ENCODE peak calls at places on chromosomes 12 and 14, in seven cellular contexts. S, L, F, X, M, D and Y are unnamed samples.

GRCh38 chr12:6370994-6371754 is 4.2 kb downstream of the SCNN1A start:
- DNase-seq in S (peak; percentile 98), L (peak; percentile 91), F (no peak), X (peak; percentile 99), M (no peak), D (peak; percentile 84), Y (peak; percentile 99)

GRCh38 chr12:23525450-23526072 is 423.9 kb downstream of the SOX5 start:
- DNase-seq in S (no peak), L (no peak), F (no peak), X (no peak), M (no peak), D (no peak), Y (no peak)

GRCh38 chr14:89304972-89305703 is 111.9 kb downstream of the FOXN3 start:
- DNase-seq in S (no peak), L (peak; percentile 37), F (no peak), X (peak; percentile 41), M (no peak), D (peak; percentile 24), Y (no peak)

GRCh38 chr14:64541261-64541970 is 875 bp downstream of the HSPA2 start:
- DNase-seq in S (no peak), L (no peak), F (no peak), X (no peak), M (no peak), D (peak; percentile 30), Y (no peak)

GRCh38 chr12:109461049-109461845 is 15.9 kb downstream of the KCTD10 start:
- DNase-seq in S (no peak), L (peak; percentile 26), F (no peak), X (no peak), M (no peak), D (peak; percentile 50), Y (no peak)

GRCh38 chr12:57165741-57166140 is 18.3 kb upstream of the LRP1-AS start:
- DNase-seq in S (peak; percentile 96), L (no peak), F (no peak), X (no peak), M (no peak), D (peak; percentile 68), Y (no peak)

GRCh38 chr14:98966465-98967162 is 305.4 kb downstream of the BCL11B start:
- DNase-seq in S (no peak), L (no peak), F (no peak), X (no peak), M (no peak), D (no peak), Y (no peak)

GRCh38 chr12:988616-989015 is 2.4 kb upstream of the ERC1 start:
- DNase-seq in S (no peak), L (no peak), F (no peak), X (no peak), M (no peak), D (no peak), Y (no peak)

GRCh38 chr12:72234871-72235270 is 37.3 kb upstream of the TRHDE start:
- DNase-seq in S (no peak), L (no peak), F (no peak), X (no peak), M (no peak), D (no peak), Y (no peak)

GRCh38 chr14:100994757-100995156 is 91.2 kb upstream of the RTL1 start:
- DNase-seq in S (no peak), L (no peak), F (no peak), X (no peak), M (no peak), D (no peak), Y (no peak)

GRCh38 chr12:93403988-93404803 is 26.5 kb downstream of the NUDT4 start:
- DNase-seq in S (no peak), L (no peak), F (no peak), X (no peak), M (no peak), D (no peak), Y (no peak)

GRCh38 chr12:112524676-112525425 is 106.1 kb downstream of the PTPN11 start:
- DNase-seq in S (peak; percentile 31), L (no peak), F (no peak), X (no peak), M (no peak), D (no peak), Y (peak; percentile 51)

GRCh38 chr14:24398943-24399801 is at the start of gene NYNRIN:
- DNase-seq in S (no peak), L (peak; percentile 79), F (peak; percentile 16), X (peak; percentile 8), M (peak; percentile 23), D (peak; percentile 62), Y (peak; percentile 73)

GRCh38 chr14:104510794-104511611 is 68.6 kb upstream of the C14orf180 start:
- DNase-seq in S (no peak), L (no peak), F (no peak), X (no peak), M (no peak), D (no peak), Y (peak; percentile 24)

GRCh38 chr12:28024231-28024995 is 51.9 kb upstream of the PTHLH start:
- DNase-seq in S (no peak), L (no peak), F (no peak), X (no peak), M (no peak), D (no peak), Y (no peak)

GRCh38 chr12:46260153-46260912 is 8.5 kb downstream of the SLC38A1 start:
- DNase-seq in S (no peak), L (peak; percentile 55), F (no peak), X (no peak), M (no peak), D (no peak), Y (no peak)

GRCh38 chr14:91858536-91859275 is 8.6 kb downstream of the TC2N start:
- DNase-seq in S (peak; percentile 48), L (peak; percentile 28), F (no peak), X (no peak), M (no peak), D (no peak), Y (no peak)

GRCh38 chr12:131088701-131089525 is 135.2 kb downstream of the ADGRD1 start:
- DNase-seq in S (no peak), L (no peak), F (no peak), X (no peak), M (no peak), D (no peak), Y (peak; percentile 25)

GRCh38 chr14:75831971-75832370 is 149.8 kb downstream of the TGFB3 start:
- DNase-seq in S (no peak), L (peak; percentile 44), F (no peak), X (peak; percentile 78), M (no peak), D (no peak), Y (no peak)

GRCh38 chr12:44162961-44163360 is 327.1 kb downstream of the TMEM117 start:
- DNase-seq in S (no peak), L (no peak), F (no peak), X (no peak), M (no peak), D (no peak), Y (no peak)

GRCh38 chr12:116299548-116300150 is 22.2 kb upstream of the MED13L start:
- DNase-seq in S (no peak), L (no peak), F (no peak), X (no peak), M (no peak), D (no peak), Y (no peak)

GRCh38 chr12:3229577-3229976 is 152.4 kb downstream of the TSPAN9 start:
- DNase-seq in S (no peak), L (no peak), F (no peak), X (no peak), M (no peak), D (no peak), Y (no peak)

GRCh38 chr14:45198551-45198950 is 54.5 kb downstream of the MIS18BP1 start:
- DNase-seq in S (no peak), L (no peak), F (no peak), X (no peak), M (no peak), D (no peak), Y (no peak)

GRCh38 chr14:23521785-23522640 is 29.6 kb downstream of the ZFHX2 start:
- DNase-seq in S (no peak), L (no peak), F (no peak), X (no peak), M (no peak), D (no peak), Y (no peak)

GRCh38 chr12:62256408-62257079 is 3.7 kb upstream of the USP15 start:
- DNase-seq in S (no peak), L (no peak), F (no peak), X (peak; percentile 9), M (no peak), D (no peak), Y (no peak)

GRCh38 chr14:41607119-41607785 is 576 bp downstream of the LRFN5 start:
- DNase-seq in S (no peak), L (peak; percentile 18), F (no peak), X (peak; percentile 32), M (no peak), D (no peak), Y (no peak)

GRCh38 chr12:106045251-106045674 is 93.5 kb downstream of the NUAK1 start:
- DNase-seq in S (no peak), L (no peak), F (no peak), X (no peak), M (no peak), D (no peak), Y (no peak)

GRCh38 chr12:130764073-130764472 is 48.0 kb upstream of the RIMBP2 start:
- DNase-seq in S (no peak), L (no peak), F (no peak), X (no peak), M (no peak), D (no peak), Y (no peak)